ENCODE peak calls at places on chromosome 12, in six cellular contexts. One of them, this sample, is unnamed.

GRCh38 chr12:99135376-99135775 is 490.3 kb downstream of the APAF1 start:
- DNase-seq in hepatocyte: no peak
- DNase-seq in pancreas: no peak
- DNase-seq in fibroblast of mammary gland: no peak
- DNase-seq in PC-9: no peak
- DNase-seq in activated CD8-positive, alpha-beta T cell treated with anti-CD3 and anti-CD28 coated beads for 36 hours: no peak
- DNase-seq in this sample: no peak

GRCh38 chr12:113092478-113093408 is 36.2 kb downstream of the DTX1 start:
- DNase-seq in fibroblast of mammary gland: no peak
- DNase-seq in activated CD8-positive, alpha-beta T cell treated with anti-CD3 and anti-CD28 coated beads for 36 hours: no peak
- DNase-seq in PC-9: no peak
- DNase-seq in pancreas: peak; percentile 29
- DNase-seq in hepatocyte: peak; percentile 70
- DNase-seq in this sample: no peak

GRCh38 chr12:87597114-87597513 is 432.1 kb downstream of the C12orf50 start:
- DNase-seq in fibroblast of mammary gland: no peak
- DNase-seq in PC-9: no peak
- DNase-seq in activated CD8-positive, alpha-beta T cell treated with anti-CD3 and anti-CD28 coated beads for 36 hours: no peak
- DNase-seq in pancreas: no peak
- DNase-seq in hepatocyte: no peak
- DNase-seq in this sample: no peak

GRCh38 chr12:89372584-89373370 is 20.5 kb upstream of the DUSP6 start:
- DNase-seq in PC-9: peak; percentile 81
- DNase-seq in activated CD8-positive, alpha-beta T cell treated with anti-CD3 and anti-CD28 coated beads for 36 hours: no peak
- DNase-seq in pancreas: no peak
- DNase-seq in fibroblast of mammary gland: no peak
- DNase-seq in hepatocyte: no peak
- DNase-seq in this sample: no peak

GRCh38 chr12:121005346-121005815 is 10.9 kb downstream of the C12orf43 start:
- DNase-seq in PC-9: peak; percentile 60
- DNase-seq in activated CD8-positive, alpha-beta T cell treated with anti-CD3 and anti-CD28 coated beads for 36 hours: peak; percentile 76
- DNase-seq in pancreas: no peak
- DNase-seq in hepatocyte: peak; percentile 65
- DNase-seq in fibroblast of mammary gland: peak; percentile 53
- DNase-seq in this sample: no peak

GRCh38 chr12:118307069-118307954 is 65.4 kb downstream of the TAOK3 start:
- DNase-seq in activated CD8-positive, alpha-beta T cell treated with anti-CD3 and anti-CD28 coated beads for 36 hours: peak; percentile 77
- DNase-seq in hepatocyte: no peak
- DNase-seq in PC-9: peak; percentile 90
- DNase-seq in pancreas: no peak
- DNase-seq in fibroblast of mammary gland: peak; percentile 93
- DNase-seq in this sample: no peak

GRCh38 chr12:47373554-47374150 is 293.9 kb upstream of the AMIGO2 start:
- DNase-seq in PC-9: no peak
- DNase-seq in activated CD8-positive, alpha-beta T cell treated with anti-CD3 and anti-CD28 coated beads for 36 hours: no peak
- DNase-seq in pancreas: no peak
- DNase-seq in fibroblast of mammary gland: no peak
- DNase-seq in hepatocyte: no peak
- DNase-seq in this sample: no peak

GRCh38 chr12:111396726-111397445 is 8.8 kb upstream of the SH2B3 start:
- DNase-seq in PC-9: peak; percentile 76
- DNase-seq in hepatocyte: peak; percentile 93
- DNase-seq in activated CD8-positive, alpha-beta T cell treated with anti-CD3 and anti-CD28 coated beads for 36 hours: peak; percentile 89
- DNase-seq in pancreas: peak; percentile 75
- DNase-seq in fibroblast of mammary gland: peak; percentile 74
- DNase-seq in this sample: peak; percentile 92

GRCh38 chr12:20370001-20370381 is 1.7 kb downstream of the PDE3A start:
- DNase-seq in fibroblast of mammary gland: peak; percentile 16
- DNase-seq in PC-9: no peak
- DNase-seq in activated CD8-positive, alpha-beta T cell treated with anti-CD3 and anti-CD28 coated beads for 36 hours: no peak
- DNase-seq in hepatocyte: peak; percentile 45
- DNase-seq in pancreas: peak; percentile 5
- DNase-seq in this sample: no peak

GRCh38 chr12:2924019-2924418 is 33.3 kb downstream of the TULP3 start:
- DNase-seq in activated CD8-positive, alpha-beta T cell treated with anti-CD3 and anti-CD28 coated beads for 36 hours: no peak
- DNase-seq in pancreas: no peak
- DNase-seq in hepatocyte: no peak
- DNase-seq in PC-9: no peak
- DNase-seq in fibroblast of mammary gland: peak; percentile 72
- DNase-seq in this sample: no peak

GRCh38 chr12:87383705-87384104 is 645.5 kb downstream of the C12orf50 start:
- DNase-seq in activated CD8-positive, alpha-beta T cell treated with anti-CD3 and anti-CD28 coated beads for 36 hours: no peak
- DNase-seq in pancreas: no peak
- DNase-seq in hepatocyte: peak; percentile 47
- DNase-seq in fibroblast of mammary gland: no peak
- DNase-seq in PC-9: peak; percentile 63
- DNase-seq in this sample: no peak

GRCh38 chr12:49236423-49236822 is 28.5 kb upstream of the TUBA1C start:
- DNase-seq in PC-9: no peak
- DNase-seq in fibroblast of mammary gland: peak; percentile 30
- DNase-seq in activated CD8-positive, alpha-beta T cell treated with anti-CD3 and anti-CD28 coated beads for 36 hours: no peak
- DNase-seq in hepatocyte: no peak
- DNase-seq in pancreas: no peak
- DNase-seq in this sample: no peak

GRCh38 chr12:58405363-58405762 is 464.0 kb downstream of the ATP23 start:
- DNase-seq in PC-9: no peak
- DNase-seq in fibroblast of mammary gland: no peak
- DNase-seq in hepatocyte: no peak
- DNase-seq in pancreas: no peak
- DNase-seq in activated CD8-positive, alpha-beta T cell treated with anti-CD3 and anti-CD28 coated beads for 36 hours: no peak
- DNase-seq in this sample: no peak

GRCh38 chr12:7123806-7124519 is 4.7 kb downstream of the RBP5 start:
- DNase-seq in fibroblast of mammary gland: no peak
- DNase-seq in PC-9: no peak
- DNase-seq in hepatocyte: peak; percentile 33
- DNase-seq in activated CD8-positive, alpha-beta T cell treated with anti-CD3 and anti-CD28 coated beads for 36 hours: no peak
- DNase-seq in pancreas: no peak
- DNase-seq in this sample: no peak

GRCh38 chr12:102675672-102676071 is 195.3 kb upstream of the IGF1 start:
- DNase-seq in fibroblast of mammary gland: peak; percentile 3
- DNase-seq in pancreas: no peak
- DNase-seq in hepatocyte: no peak
- DNase-seq in activated CD8-positive, alpha-beta T cell treated with anti-CD3 and anti-CD28 coated beads for 36 hours: no peak
- DNase-seq in PC-9: no peak
- DNase-seq in this sample: no peak

GRCh38 chr12:27434673-27435565 is 11.6 kb upstream of the SMCO2 start:
- DNase-seq in hepatocyte: peak; percentile 19
- DNase-seq in activated CD8-positive, alpha-beta T cell treated with anti-CD3 and anti-CD28 coated beads for 36 hours: peak; percentile 31
- DNase-seq in pancreas: no peak
- DNase-seq in fibroblast of mammary gland: peak; percentile 10
- DNase-seq in PC-9: no peak
- DNase-seq in this sample: no peak

GRCh38 chr12:6950944-6951540 is at the start of gene PTPN6:
- DNase-seq in activated CD8-positive, alpha-beta T cell treated with anti-CD3 and anti-CD28 coated beads for 36 hours: peak; percentile 82
- DNase-seq in hepatocyte: no peak
- DNase-seq in fibroblast of mammary gland: no peak
- DNase-seq in pancreas: no peak
- DNase-seq in PC-9: no peak
- DNase-seq in this sample: peak; percentile 70

GRCh38 chr12:132170094-132170636 is 25.9 kb downstream of the NOC4L start:
- DNase-seq in PC-9: no peak
- DNase-seq in hepatocyte: no peak
- DNase-seq in activated CD8-positive, alpha-beta T cell treated with anti-CD3 and anti-CD28 coated beads for 36 hours: no peak
- DNase-seq in fibroblast of mammary gland: peak; percentile 92
- DNase-seq in pancreas: no peak
- DNase-seq in this sample: no peak

GRCh38 chr12:84058136-84058535 is 854.5 kb downstream of the SLC6A15 start:
- DNase-seq in hepatocyte: no peak
- DNase-seq in pancreas: no peak
- DNase-seq in PC-9: no peak
- DNase-seq in activated CD8-positive, alpha-beta T cell treated with anti-CD3 and anti-CD28 coated beads for 36 hours: no peak
- DNase-seq in fibroblast of mammary gland: no peak
- DNase-seq in this sample: no peak

GRCh38 chr12:14612895-14613294 is 45.2 kb upstream of the PLBD1 start:
- DNase-seq in hepatocyte: no peak
- DNase-seq in pancreas: no peak
- DNase-seq in fibroblast of mammary gland: no peak
- DNase-seq in PC-9: no peak
- DNase-seq in activated CD8-positive, alpha-beta T cell treated with anti-CD3 and anti-CD28 coated beads for 36 hours: no peak
- DNase-seq in this sample: no peak

GRCh38 chr12:112551681-112552080 is 132.9 kb downstream of the PTPN11 start:
- DNase-seq in activated CD8-positive, alpha-beta T cell treated with anti-CD3 and anti-CD28 coated beads for 36 hours: no peak
- DNase-seq in hepatocyte: no peak
- DNase-seq in PC-9: no peak
- DNase-seq in fibroblast of mammary gland: no peak
- DNase-seq in pancreas: no peak
- DNase-seq in this sample: no peak

GRCh38 chr12:124055066-124055465 is 82.1 kb downstream of the ZNF664 start:
- DNase-seq in hepatocyte: no peak
- DNase-seq in fibroblast of mammary gland: no peak
- DNase-seq in activated CD8-positive, alpha-beta T cell treated with anti-CD3 and anti-CD28 coated beads for 36 hours: no peak
- DNase-seq in PC-9: no peak
- DNase-seq in pancreas: no peak
- DNase-seq in this sample: no peak

GRCh38 chr12:124057691-124058090 is 84.7 kb downstream of the ZNF664 start:
- DNase-seq in fibroblast of mammary gland: no peak
- DNase-seq in pancreas: no peak
- DNase-seq in activated CD8-positive, alpha-beta T cell treated with anti-CD3 and anti-CD28 coated beads for 36 hours: no peak
- DNase-seq in hepatocyte: no peak
- DNase-seq in PC-9: no peak
- DNase-seq in this sample: no peak

GRCh38 chr12:124059752-124060151 is 86.7 kb downstream of the ZNF664 start:
- DNase-seq in pancreas: no peak
- DNase-seq in hepatocyte: no peak
- DNase-seq in fibroblast of mammary gland: no peak
- DNase-seq in activated CD8-positive, alpha-beta T cell treated with anti-CD3 and anti-CD28 coated beads for 36 hours: no peak
- DNase-seq in PC-9: no peak
- DNase-seq in this sample: no peak

GRCh38 chr12:124049451-124050094 is 76.6 kb downstream of the ZNF664 start:
- DNase-seq in pancreas: no peak
- DNase-seq in hepatocyte: no peak
- DNase-seq in activated CD8-positive, alpha-beta T cell treated with anti-CD3 and anti-CD28 coated beads for 36 hours: no peak
- DNase-seq in fibroblast of mammary gland: no peak
- DNase-seq in PC-9: no peak
- DNase-seq in this sample: no peak

GRCh38 chr12:124053855-124054254 is 80.8 kb downstream of the ZNF664 start:
- DNase-seq in PC-9: no peak
- DNase-seq in activated CD8-positive, alpha-beta T cell treated with anti-CD3 and anti-CD28 coated beads for 36 hours: peak; percentile 22
- DNase-seq in fibroblast of mammary gland: peak; percentile 61
- DNase-seq in pancreas: no peak
- DNase-seq in hepatocyte: peak; percentile 87
- DNase-seq in this sample: no peak
- TF ChIP-seq CTCF in PC-9: no peak
- TF ChIP-seq CTCF in activated CD8-positive, alpha-beta T cell treated with anti-CD3 and anti-CD28 coated beads for 36 hours: no peak
- TF ChIP-seq CTCF in fibroblast of mammary gland: peak; percentile 57
- TF ChIP-seq CTCF in pancreas: no peak
- TF ChIP-seq CTCF in hepatocyte: peak; percentile 86
- TF ChIP-seq CTCF in this sample: no peak

GRCh38 chr12:40105515-40106201 is at the start of gene SLC2A13:
- DNase-seq in hepatocyte: peak; percentile 93
- DNase-seq in activated CD8-positive, alpha-beta T cell treated with anti-CD3 and anti-CD28 coated beads for 36 hours: peak; percentile 73
- DNase-seq in fibroblast of mammary gland: peak; percentile 53
- DNase-seq in pancreas: peak; percentile 68
- DNase-seq in PC-9: no peak
- DNase-seq in this sample: peak; percentile 76
- TF ChIP-seq CTCF in hepatocyte: no peak
- TF ChIP-seq CTCF in activated CD8-positive, alpha-beta T cell treated with anti-CD3 and anti-CD28 coated beads for 36 hours: no peak
- TF ChIP-seq CTCF in fibroblast of mammary gland: no peak
- TF ChIP-seq CTCF in pancreas: no peak
- TF ChIP-seq CTCF in PC-9: no peak
- TF ChIP-seq CTCF in this sample: no peak

GRCh38 chr12:128737292-128737966 is 86.3 kb downstream of the SLC15A4 start:
- DNase-seq in hepatocyte: no peak
- DNase-seq in fibroblast of mammary gland: no peak
- DNase-seq in pancreas: no peak
- DNase-seq in PC-9: no peak
- DNase-seq in activated CD8-positive, alpha-beta T cell treated with anti-CD3 and anti-CD28 coated beads for 36 hours: no peak
- DNase-seq in this sample: no peak

GRCh38 chr12:128729628-128730121 is 94.1 kb downstream of the SLC15A4 start:
- DNase-seq in activated CD8-positive, alpha-beta T cell treated with anti-CD3 and anti-CD28 coated beads for 36 hours: no peak
- DNase-seq in hepatocyte: peak; percentile 31
- DNase-seq in PC-9: no peak
- DNase-seq in fibroblast of mammary gland: peak; percentile 14
- DNase-seq in pancreas: no peak
- DNase-seq in this sample: no peak

DNA sequence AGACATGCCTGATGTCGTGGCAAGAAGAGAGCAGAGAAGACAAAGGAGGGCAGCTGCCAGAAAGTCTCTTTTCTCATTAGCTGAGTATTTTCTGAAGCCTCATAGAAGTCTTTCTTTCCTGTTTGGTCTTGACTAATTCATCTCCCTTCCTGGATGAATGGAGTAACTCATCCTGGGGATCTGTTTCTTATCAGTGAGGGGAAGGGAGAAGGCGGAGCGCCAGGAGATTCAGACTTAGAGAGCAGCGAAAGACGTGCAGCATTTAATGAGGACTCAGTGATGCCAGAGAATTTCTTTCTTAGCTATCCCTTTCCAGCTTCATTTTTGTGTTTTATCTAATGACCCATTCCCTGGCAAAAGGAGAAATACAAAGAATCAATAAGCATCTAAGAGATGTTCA is 89.4 kb downstream of the SLC15A4 start:
- DNase-seq in hepatocyte: peak; percentile 46
- DNase-seq in activated CD8-positive, alpha-beta T cell treated with anti-CD3 and anti-CD28 coated beads for 36 hours: no peak
- DNase-seq in fibroblast of mammary gland: no peak
- DNase-seq in pancreas: no peak
- DNase-seq in PC-9: no peak
- DNase-seq in this sample: no peak
- TF ChIP-seq CTCF in hepatocyte: no peak
- TF ChIP-seq CTCF in activated CD8-positive, alpha-beta T cell treated with anti-CD3 and anti-CD28 coated beads for 36 hours: no peak
- TF ChIP-seq CTCF in fibroblast of mammary gland: no peak
- TF ChIP-seq CTCF in pancreas: no peak
- TF ChIP-seq CTCF in PC-9: no peak
- TF ChIP-seq CTCF in this sample: no peak

GRCh38 chr12:24021164-24021502 is 71.7 kb upstream of the SOX5 start:
- DNase-seq in hepatocyte: no peak
- DNase-seq in fibroblast of mammary gland: no peak
- DNase-seq in pancreas: no peak
- DNase-seq in PC-9: no peak
- DNase-seq in activated CD8-positive, alpha-beta T cell treated with anti-CD3 and anti-CD28 coated beads for 36 hours: no peak
- DNase-seq in this sample: no peak

GRCh38 chr12:24027352-24027751 is 77.9 kb upstream of the SOX5 start:
- DNase-seq in fibroblast of mammary gland: no peak
- DNase-seq in hepatocyte: no peak
- DNase-seq in activated CD8-positive, alpha-beta T cell treated with anti-CD3 and anti-CD28 coated beads for 36 hours: no peak
- DNase-seq in PC-9: no peak
- DNase-seq in pancreas: no peak
- DNase-seq in this sample: no peak

GRCh38 chr12:24020391-24021163 is 71.1 kb upstream of the SOX5 start:
- DNase-seq in pancreas: no peak
- DNase-seq in PC-9: no peak
- DNase-seq in fibroblast of mammary gland: no peak
- DNase-seq in activated CD8-positive, alpha-beta T cell treated with anti-CD3 and anti-CD28 coated beads for 36 hours: no peak
- DNase-seq in hepatocyte: no peak
- DNase-seq in this sample: no peak

DNA sequence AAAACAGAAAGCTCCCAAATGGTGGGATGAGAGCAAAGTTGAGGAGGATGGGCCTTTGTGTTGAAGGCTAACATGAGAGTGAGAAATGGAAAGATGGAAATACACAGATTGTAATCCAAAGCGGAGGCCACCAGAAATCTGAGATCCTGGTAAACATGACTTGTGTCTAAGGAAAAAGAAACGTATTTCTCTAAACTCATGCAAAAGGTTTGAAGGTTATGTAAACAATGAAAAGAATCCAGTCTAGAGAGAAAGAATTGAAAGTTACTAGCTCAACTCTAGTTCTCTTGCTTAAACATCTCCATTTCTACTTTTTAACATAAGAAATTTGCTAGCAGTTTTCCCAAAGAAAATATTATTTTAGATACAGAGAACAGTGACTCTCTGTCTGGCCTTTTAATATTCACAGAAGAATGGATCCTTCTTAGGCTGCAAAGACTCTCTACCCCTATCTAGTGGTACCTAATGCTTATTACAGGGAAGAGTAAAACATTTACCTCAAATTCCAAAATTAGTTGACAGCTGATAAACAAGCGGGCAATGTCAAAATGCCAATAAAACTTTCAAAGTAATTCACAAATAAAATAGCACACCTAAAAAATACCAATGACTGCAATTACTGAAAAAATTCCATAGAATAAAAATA is 75.8 kb upstream of the SOX5 start:
- DNase-seq in pancreas: no peak
- DNase-seq in fibroblast of mammary gland: peak; percentile 21
- DNase-seq in PC-9: no peak
- DNase-seq in hepatocyte: no peak
- DNase-seq in activated CD8-positive, alpha-beta T cell treated with anti-CD3 and anti-CD28 coated beads for 36 hours: no peak
- DNase-seq in this sample: no peak
- TF ChIP-seq CTCF in pancreas: no peak
- TF ChIP-seq CTCF in fibroblast of mammary gland: peak; percentile 66
- TF ChIP-seq CTCF in PC-9: peak; percentile 41
- TF ChIP-seq CTCF in hepatocyte: peak; percentile 50
- TF ChIP-seq CTCF in activated CD8-positive, alpha-beta T cell treated with anti-CD3 and anti-CD28 coated beads for 36 hours: no peak
- TF ChIP-seq CTCF in this sample: no peak